ENCODE peak calls at places on chromosome 18, in ten cellular contexts. X is foreskin fibroblast; C is central memory CD8-positive, alpha-beta T cell; I is Panc1; N is GDM1; O is Daoy; L is stimulated activated CD4-positive, alpha-beta T cell treated with anti-CD3 and anti-CD28 coated beads, Interleukin-2, amount 100 ng/mL, for 24 hours; V is uterus; Q is activated CD4-positive, alpha-beta T cell treated with anti-CD3 and anti-CD28 coated beads for 36 hours; P is activated T-cell treated with anti-CD3 and anti-CD28 coated beads for 1 hour. H is an unnamed sample.

GRCh38 chr18:3207565-3207964 is 12.2 kb downstream of the MYOM1 start:
- DNase-seq in X (peak; percentile 24), C (no peak), I (no peak), N (no peak), O (no peak), L (no peak), V (no peak), Q (peak; percentile 27), P (no peak), H (no peak)

GRCh38 chr18:63090334-63090733 is 229.2 kb downstream of the BCL2 start:
- DNase-seq in X (no peak), C (no peak), I (no peak), N (no peak), O (no peak), L (no peak), V (peak; percentile 71), Q (no peak), P (no peak), H (no peak)

GRCh38 chr18:32735781-32736180 is 37.0 kb downstream of the KLHL14 start:
- DNase-seq in X (no peak), C (no peak), I (no peak), N (no peak), O (peak; percentile 48), L (no peak), V (no peak), Q (no peak), P (no peak), H (no peak)

GRCh38 chr18:32042337-32042736 is 23.7 kb downstream of the RNF125 start:
- DNase-seq in X (no peak), C (no peak), I (no peak), N (no peak), O (no peak), L (no peak), V (no peak), Q (no peak), P (no peak), H (peak; percentile 51)

GRCh38 chr18:68072744-68073143 is 556.2 kb upstream of the DSEL start:
- DNase-seq in X (no peak), C (no peak), I (no peak), N (no peak), O (no peak), L (no peak), V (no peak), Q (no peak), P (no peak), H (no peak)

GRCh38 chr18:12361770-12362378 is 15.2 kb downstream of the AFG3L2 start:
- DNase-seq in X (no peak), C (no peak), I (no peak), N (no peak), O (no peak), L (no peak), V (no peak), Q (no peak), P (no peak), H (no peak)

GRCh38 chr18:42514522-42514921 is 559.5 kb downstream of the PIK3C3 start:
- DNase-seq in X (no peak), C (no peak), I (no peak), N (no peak), O (no peak), L (no peak), V (no peak), Q (no peak), P (no peak), H (no peak)

GRCh38 chr18:30387401-30387800 is 655.1 kb downstream of the DSC3 start:
- DNase-seq in X (no peak), C (no peak), I (no peak), N (no peak), O (no peak), L (no peak), V (no peak), Q (no peak), P (no peak), H (no peak)

GRCh38 chr18:25876334-25876979 is 214.0 kb downstream of the SS18 start:
- DNase-seq in X (no peak), C (no peak), I (no peak), N (no peak), O (no peak), L (no peak), V (no peak), Q (no peak), P (no peak), H (no peak)

GRCh38 chr18:13455470-13455869 is 236.9 kb downstream of the LDLRAD4 start:
- DNase-seq in X (no peak), C (no peak), I (no peak), N (no peak), O (no peak), L (no peak), V (no peak), Q (peak; percentile 29), P (no peak), H (no peak)

GRCh38 chr18:37456873-37457272 is 108.7 kb downstream of the CELF4 start:
- DNase-seq in X (no peak), C (no peak), I (no peak), N (no peak), O (no peak), L (no peak), V (no peak), Q (no peak), P (no peak), H (no peak)

GRCh38 chr18:74524097-74524496 is 10.2 kb upstream of the CNDP1 start:
- DNase-seq in X (no peak), C (no peak), I (no peak), N (peak; percentile 74), O (peak; percentile 23), L (no peak), V (no peak), Q (no peak), P (no peak), H (no peak)

GRCh38 chr18:76805221-76805620 is 17.1 kb upstream of the ZNF236 start:
- DNase-seq in X (peak; percentile 21), C (no peak), I (no peak), N (no peak), O (peak; percentile 29), L (no peak), V (no peak), Q (no peak), P (no peak), H (no peak)

GRCh38 chr18:61683856-61684255 is 209.0 kb downstream of the RNF152 start:
- DNase-seq in X (no peak), C (no peak), I (no peak), N (no peak), O (no peak), L (no peak), V (no peak), Q (no peak), P (no peak), H (no peak)

GRCh38 chr18:42330296-42330695 is 375.3 kb downstream of the PIK3C3 start:
- DNase-seq in X (no peak), C (no peak), I (no peak), N (no peak), O (no peak), L (no peak), V (no peak), Q (no peak), P (no peak), H (no peak)

GRCh38 chr18:12946549-12947354 is 1.1 kb upstream of the SEH1L start:
- DNase-seq in X (peak; percentile 82), C (no peak), I (no peak), N (no peak), O (peak; percentile 51), L (no peak), V (peak; percentile 58), Q (no peak), P (no peak), H (peak; percentile 3)

GRCh38 chr18:33375829-33376228 is 64.7 kb downstream of the CCDC178 start:
- DNase-seq in X (no peak), C (no peak), I (no peak), N (no peak), O (no peak), L (no peak), V (no peak), Q (no peak), P (no peak), H (no peak)

GRCh38 chr18:54717673-54718435 is 110.4 kb upstream of the RAB27B start:
- DNase-seq in X (no peak), C (no peak), I (no peak), N (peak; percentile 53), O (peak; percentile 17), L (peak; percentile 46), V (no peak), Q (peak; percentile 74), P (peak; percentile 16), H (peak; percentile 3)

GRCh38 chr18:61883547-61883946 is 9.3 kb downstream of the RNF152 start:
- DNase-seq in X (no peak), C (no peak), I (no peak), N (no peak), O (no peak), L (no peak), V (no peak), Q (no peak), P (no peak), H (no peak)

GRCh38 chr18:36307513-36307912 is 10.0 kb downstream of the FHOD3 start:
- DNase-seq in X (peak; percentile 26), C (no peak), I (no peak), N (no peak), O (no peak), L (no peak), V (no peak), Q (no peak), P (no peak), H (no peak)

GRCh38 chr18:65439184-65439583 is 311.6 kb upstream of the CDH7 start:
- DNase-seq in X (no peak), C (no peak), I (no peak), N (no peak), O (no peak), L (no peak), V (no peak), Q (no peak), P (no peak), H (no peak)

GRCh38 chr18:6086731-6087130 is 191.4 kb upstream of the TMEM200C start:
- DNase-seq in X (no peak), C (no peak), I (no peak), N (no peak), O (no peak), L (no peak), V (no peak), Q (no peak), P (no peak), H (no peak)

GRCh38 chr18:5284808-5285207 is 10.7 kb downstream of the ZBTB14 start:
- DNase-seq in X (peak; percentile 4), C (no peak), I (no peak), N (no peak), O (no peak), L (no peak), V (no peak), Q (no peak), P (no peak), H (no peak)

GRCh38 chr18:10202947-10203346 is 251.5 kb upstream of the APCDD1 start:
- DNase-seq in X (no peak), C (no peak), I (no peak), N (no peak), O (no peak), L (no peak), V (no peak), Q (no peak), P (no peak), H (no peak)

GRCh38 chr18:21129586-21130216 is 18.1 kb upstream of the ROCK1 start:
- DNase-seq in X (peak; percentile 57), C (no peak), I (no peak), N (no peak), O (no peak), L (no peak), V (no peak), Q (no peak), P (no peak), H (no peak)

GRCh38 chr18:63570721-63571120 is 16.4 kb upstream of the SERPINB13 start:
- DNase-seq in X (no peak), C (no peak), I (no peak), N (no peak), O (no peak), L (no peak), V (no peak), Q (no peak), P (no peak), H (no peak)

GRCh38 chr18:44950685-44951195 is 270.1 kb downstream of the SETBP1 start:
- DNase-seq in X (no peak), C (no peak), I (no peak), N (no peak), O (no peak), L (no peak), V (no peak), Q (no peak), P (no peak), H (no peak)

GRCh38 chr18:77100751-77101355 is 31.7 kb downstream of the MBP start:
- DNase-seq in X (no peak), C (no peak), I (no peak), N (no peak), O (peak; percentile 17), L (no peak), V (no peak), Q (peak; percentile 63), P (no peak), H (no peak)

H was measured in naive B cell.